ENCODE peak calls at places on chromosomes 16 and 17, in four cellular contexts. F, S, Q and H are unnamed samples.

GRCh38 chr17:58452738-58453137 is 35.4 kb upstream of the RNF43 start:
- DNase-seq in S (no peak), Q (no peak), F (no peak), H (no peak)

GRCh38 chr17:48483471-48484131 is 47.2 kb downstream of the HOXB1 start:
- DNase-seq in S (no peak), F (peak; percentile 95), Q (no peak), H (no peak)

GRCh38 chr17:16906670-16907069 is 65.2 kb downstream of the TNFRSF13B start:
- DNase-seq in S (no peak), F (no peak), Q (no peak), H (no peak)

GRCh38 chr16:526181-527014 is 1.1 kb upstream of the CAPN15 start:
- DNase-seq in F (no peak), S (peak; percentile 24), Q (no peak), H (no peak)

GRCh38 chr16:31077592-31078199 is 3.5 kb downstream of the ZNF646 start:
- DNase-seq in Q (no peak), F (no peak), S (no peak), H (no peak)

GRCh38 chr17:35116845-35117244 is 2.8 kb downstream of the RAD51D start:
- DNase-seq in Q (no peak), F (no peak), S (no peak), H (no peak)

GRCh38 chr17:78343433-78344201 is 16.3 kb downstream of the SOCS3 start:
- DNase-seq in Q (peak; percentile 61), F (no peak), S (no peak), H (peak; percentile 53)

GRCh38 chr17:71501716-71502115 is 619.1 kb upstream of the SOX9 start:
- DNase-seq in F (no peak), S (no peak), Q (no peak), H (no peak)

GRCh38 chr17:62910277-62910676 is 55.8 kb upstream of the TANC2 start:
- DNase-seq in F (no peak), S (no peak), Q (no peak), H (no peak)

GRCh38 chr16:58584831-58585505 is 44.7 kb downstream of the CNOT1 start:
- DNase-seq in Q (no peak), S (no peak), F (no peak), H (no peak)

GRCh38 chr16:84220851-84221250 is 19.0 kb downstream of the KCNG4 start:
- DNase-seq in F (peak; percentile 4), Q (no peak), S (no peak), H (no peak)

GRCh38 chr17:32494621-32495346 is 8.0 kb downstream of the CDK5R1 start:
- DNase-seq in F (no peak), S (peak; percentile 69), Q (no peak), H (no peak)

GRCh38 chr16:89613954-89614459 is 565 bp downstream of the DPEP1 start:
- DNase-seq in S (no peak), Q (no peak), F (no peak), H (no peak)

GRCh38 chr16:86288716-86289294 is 221.5 kb upstream of the FOXF1 start:
- DNase-seq in S (no peak), Q (no peak), F (no peak), H (no peak)

GRCh38 chr17:65727243-65727642 is 165.8 kb upstream of the AXIN2 start:
- DNase-seq in Q (no peak), F (no peak), S (no peak), H (no peak)

GRCh38 chr17:13599808-13600398 is 1.8 kb downstream of the HS3ST3A1 start:
- DNase-seq in S (no peak), F (no peak), Q (no peak), H (no peak)

GRCh38 chr17:81130385-81131288 is 34.7 kb upstream of the PVALEF start:
- DNase-seq in S (peak; percentile 90), Q (no peak), F (no peak), H (no peak)